ENCODE peak calls at places on chromosomes 11 and 22, in five cellular contexts. Z is HCT116; Q is CD4-positive, alpha-beta T cell; P is BJ; I is kidney epithelial cell. O is an unnamed sample.

GRCh38 chr11:34652191-34652958 is 31.5 kb downstream of the EHF start:
- DNase-seq in P (no peak), I (no peak), Q (no peak), Z (no peak), O (peak; percentile 58)

GRCh38 chr11:122422707-122423106 is 232.8 kb upstream of the UBASH3B start:
- DNase-seq in Q (no peak), P (no peak), Z (no peak), I (no peak), O (peak; percentile 85)

GRCh38 chr22:29269230-29269604 is 1.1 kb downstream of the EWSR1 start:
- DNase-seq in Q (no peak), Z (no peak), I (no peak), P (no peak), O (no peak)

GRCh38 chr11:134949121-134949591 is 537.1 kb upstream of the B3GAT1 start:
- DNase-seq in Z (peak; percentile 45), Q (no peak), I (peak; percentile 72), P (peak; percentile 46), O (peak; percentile 67)

GRCh38 chr11:73154178-73154577 is 12.1 kb upstream of the FCHSD2 start:
- DNase-seq in Z (no peak), I (no peak), P (no peak), Q (peak; percentile 20), O (no peak)

GRCh38 chr22:35299217-35299716 is 427 bp upstream of the TOM1 start:
- DNase-seq in P (no peak), Q (peak; percentile 30), Z (no peak), I (no peak), O (peak; percentile 17)

GRCh38 chr11:107928767-107929507 is 689 bp downstream of the RAB39A start:
- DNase-seq in P (no peak), Q (no peak), I (no peak), Z (no peak), O (no peak)

GRCh38 chr11:134250675-134251074 is 2.5 kb downstream of the THYN1 start:
- DNase-seq in Z (no peak), Q (no peak), P (no peak), I (no peak), O (no peak)

GRCh38 chr11:14620027-14620511 is 23.5 kb upstream of the PDE3B start:
- DNase-seq in P (no peak), I (no peak), Z (no peak), Q (no peak), O (no peak)

GRCh38 chr11:57116654-57117053 is 65.1 kb upstream of the LRRC55 start:
- DNase-seq in I (no peak), Q (no peak), P (no peak), Z (peak; percentile 19), O (peak; percentile 48)

GRCh38 chr11:2421226-2421994 is 20.9 kb downstream of the TSSC4 start:
- DNase-seq in P (no peak), Z (no peak), Q (no peak), I (no peak), O (no peak)

GRCh38 chr22:38721551-38721950 is 15.8 kb downstream of the GTPBP1 start:
- DNase-seq in Q (no peak), I (no peak), P (no peak), Z (no peak), O (no peak)

GRCh38 chr11:94803491-94803890 is 35.3 kb downstream of the AMOTL1 start:
- DNase-seq in Q (no peak), Z (no peak), P (no peak), I (no peak), O (no peak)

GRCh38 chr11:126561327-126561893 is 205.9 kb downstream of the ST3GAL4 start:
- DNase-seq in Q (no peak), I (peak; percentile 21), Z (no peak), P (no peak), O (peak; percentile 33)

GRCh38 chr11:133541331-133542095 is 9.2 kb upstream of the OPCML start:
- DNase-seq in Q (no peak), P (no peak), I (no peak), Z (no peak), O (no peak)

GRCh38 chr11:15968461-15969130 is 387.8 kb downstream of the SOX6 start:
- DNase-seq in Z (no peak), P (no peak), I (no peak), Q (no peak), O (peak; percentile 32)

GRCh38 chr11:125941606-125942275 is 4.1 kb upstream of the VSIG10L2 start:
- DNase-seq in Z (peak; percentile 22), I (peak; percentile 5), P (no peak), Q (peak; percentile 48), O (peak; percentile 25)

GRCh38 chr11:8006349-8006977 is 19.3 kb downstream of the EIF3F start:
- DNase-seq in Z (peak; percentile 54), P (no peak), Q (peak; percentile 34), I (no peak), O (peak; percentile 61)

GRCh38 chr11:36034572-36035331 is 90.9 kb downstream of the LDLRAD3 start:
- DNase-seq in Z (no peak), P (peak; percentile 66), Q (no peak), I (peak; percentile 61), O (peak; percentile 33)

GRCh38 chr11:114174712-114175495 is 115.4 kb downstream of the ZBTB16 start:
- DNase-seq in P (no peak), Z (no peak), Q (no peak), I (no peak), O (no peak)
- H3K27me3 ChIP-seq in P (peaks cover 44% of the 10 kb centered on the region), Z (peaks cover 82% of the 10 kb centered on the region), Q (no peaks in the 10 kb centered on the region), I (peaks cover 23% of the 10 kb centered on the region), O (peaks cover 22% of the 10 kb centered on the region)

GRCh38 chr11:75731095-75731494 is 13.5 kb downstream of the MOGAT2 start:
- DNase-seq in P (no peak), Z (no peak), Q (no peak), I (no peak), O (no peak)
- TF ChIP-seq CTCF in P (no peak), Z (no peak), Q (no peak), I (no peak), O (no peak)

DNA sequence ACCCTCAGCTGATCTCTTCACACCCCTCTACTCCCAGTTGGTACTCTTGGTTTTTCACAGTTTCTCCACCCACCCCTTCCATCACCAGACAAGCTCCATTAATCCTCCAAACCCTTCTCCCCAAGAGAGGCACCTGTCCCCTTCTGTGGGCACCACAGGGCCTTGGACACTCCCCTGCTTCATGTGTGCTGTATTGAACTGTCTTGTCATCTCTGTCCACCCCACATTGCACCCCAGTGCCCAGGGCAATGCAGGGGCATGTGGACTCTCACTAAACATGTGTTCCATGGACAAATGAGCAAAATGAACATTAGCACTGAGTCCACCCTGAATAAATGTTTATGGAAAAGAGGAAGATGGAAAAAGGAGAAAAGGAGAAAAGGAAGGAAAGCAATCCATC is 181.4 kb downstream of the BCR start:
- DNase-seq in Q (no peak), I (no peak), P (no peak), Z (no peak), O (no peak)
- H3K27me3 ChIP-seq in Q (no peaks in the 10 kb centered on the region), I (peaks cover 15% of the 10 kb centered on the region), P (peaks cover 6% of the 10 kb centered on the region), Z (peaks cover 19% of the 10 kb centered on the region), O (peaks cover 6% of the 10 kb centered on the region)

DNA sequence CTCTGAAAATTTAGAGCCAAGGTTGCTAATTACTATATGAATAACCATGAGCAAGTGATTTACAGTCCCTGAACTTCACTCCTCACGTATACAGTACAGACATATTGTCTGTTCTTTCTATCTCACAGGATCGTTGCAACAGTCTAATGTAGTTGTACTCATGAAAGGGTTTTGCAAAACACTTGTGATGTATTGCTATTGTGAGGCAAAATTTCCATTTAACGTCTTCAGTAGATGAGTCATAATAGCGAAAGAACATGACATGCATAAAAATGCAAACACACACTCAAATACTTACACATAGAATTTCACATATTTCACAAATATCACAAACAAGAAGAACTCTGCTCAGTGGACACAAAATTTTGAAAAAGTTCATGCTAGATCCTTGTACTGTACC is 134.6 kb upstream of the TRPC6 start:
- DNase-seq in Z (no peak), I (no peak), P (no peak), Q (no peak), O (peak; percentile 92)
- TF ChIP-seq CTCF in Z (no peak), I (no peak), P (no peak), Q (no peak), O (no peak)

GRCh38 chr22:19754701-19755144 is 5.9 kb upstream of the TBX1 start:
- DNase-seq in P (no peak), Z (no peak), Q (no peak), I (no peak), O (no peak)
- H3K27me3 ChIP-seq in P (peaks cover 42% of the 10 kb centered on the region), Z (no peaks in the 10 kb centered on the region), Q (peaks cover 63% of the 10 kb centered on the region), I (peaks cover 96% of the 10 kb centered on the region), O (peaks cover 2% of the 10 kb centered on the region)

GRCh38 chr22:24834845-24835570 is 29.0 kb downstream of the SGSM1 start:
- DNase-seq in P (no peak), I (no peak), Z (peak; percentile 37), Q (no peak), O (peak; percentile 48)
- TF ChIP-seq CTCF in P (no peak), I (no peak), Z (peak; percentile 64), Q (no peak), O (peak; percentile 43)

GRCh38 chr11:69000391-69000790 is 12.7 kb downstream of the MRGPRF start:
- DNase-seq in P (no peak), I (no peak), Z (no peak), Q (no peak), O (no peak)
- H3K27me3 ChIP-seq in P (no peaks in the 10 kb centered on the region), I (peaks cover 3% of the 10 kb centered on the region), Z (no peaks in the 10 kb centered on the region), Q (no peaks in the 10 kb centered on the region), O (peaks cover 3% of the 10 kb centered on the region)

O was measured in bronchial epithelial cell.